ENCODE peak calls at places on chromosomes 3 and 15, in ten cellular contexts. One of them, this sample, is unnamed. For H3K4me1, the result is how much of the 10 kb centered on the place peaks cover.

GRCh38 chr3:90007786-90008499 is 900.5 kb downstream of the EPHA3 start:
- DNase-seq in neuronal stem cell: no peak
- DNase-seq in IMR-90: peak
- DNase-seq in heart left ventricle: peak
- DNase-seq in neural progenitor cell: no peak
- DNase-seq in CD8-positive, alpha-beta memory T cell: no peak
- DNase-seq in GM12878: no peak
- DNase-seq in Peyer's patch: no peak
- DNase-seq in upper lobe of right lung: no peak
- DNase-seq in foreskin keratinocyte: no peak
- DNase-seq in this sample: no peak

GRCh38 chr3:134232146-134232545 is 18.5 kb downstream of the RYK start:
- DNase-seq in neural progenitor cell: no peak
- DNase-seq in neuronal stem cell: no peak
- DNase-seq in upper lobe of right lung: no peak
- DNase-seq in IMR-90: peak
- DNase-seq in Peyer's patch: no peak
- DNase-seq in heart left ventricle: no peak
- DNase-seq in CD8-positive, alpha-beta memory T cell: no peak
- DNase-seq in foreskin keratinocyte: no peak
- DNase-seq in GM12878: no peak
- DNase-seq in this sample: no peak

GRCh38 chr3:116306720-116307119 is 138.6 kb downstream of the LSAMP start:
- DNase-seq in IMR-90: no peak
- DNase-seq in CD8-positive, alpha-beta memory T cell: no peak
- DNase-seq in neural progenitor cell: peak
- DNase-seq in heart left ventricle: no peak
- DNase-seq in neuronal stem cell: no peak
- DNase-seq in foreskin keratinocyte: no peak
- DNase-seq in upper lobe of right lung: no peak
- DNase-seq in GM12878: no peak
- DNase-seq in Peyer's patch: no peak
- DNase-seq in this sample: no peak

GRCh38 chr3:47732143-47732542 is 49.5 kb downstream of the SMARCC1 start:
- DNase-seq in Peyer's patch: no peak
- DNase-seq in heart left ventricle: no peak
- DNase-seq in neural progenitor cell: no peak
- DNase-seq in IMR-90: no peak
- DNase-seq in CD8-positive, alpha-beta memory T cell: no peak
- DNase-seq in foreskin keratinocyte: no peak
- DNase-seq in upper lobe of right lung: no peak
- DNase-seq in neuronal stem cell: no peak
- DNase-seq in GM12878: no peak
- DNase-seq in this sample: no peak

GRCh38 chr3:71771884-71772283 is 13.1 kb downstream of the PROK2 start:
- DNase-seq in IMR-90: no peak
- DNase-seq in CD8-positive, alpha-beta memory T cell: no peak
- DNase-seq in Peyer's patch: no peak
- DNase-seq in foreskin keratinocyte: no peak
- DNase-seq in heart left ventricle: no peak
- DNase-seq in GM12878: no peak
- DNase-seq in neural progenitor cell: no peak
- DNase-seq in upper lobe of right lung: no peak
- DNase-seq in neuronal stem cell: no peak
- DNase-seq in this sample: no peak

GRCh38 chr3:184581331-184582210 is 20.0 kb downstream of the EPHB3 start:
- DNase-seq in IMR-90: no peak
- DNase-seq in foreskin keratinocyte: no peak
- DNase-seq in CD8-positive, alpha-beta memory T cell: no peak
- DNase-seq in heart left ventricle: no peak
- DNase-seq in GM12878: no peak
- DNase-seq in neural progenitor cell: no peak
- DNase-seq in neuronal stem cell: no peak
- DNase-seq in Peyer's patch: no peak
- DNase-seq in upper lobe of right lung: no peak
- DNase-seq in this sample: no peak

GRCh38 chr3:60277376-60277800 is 973.9 kb downstream of the FHIT start:
- DNase-seq in heart left ventricle: no peak
- DNase-seq in neural progenitor cell: no peak
- DNase-seq in neuronal stem cell: no peak
- DNase-seq in CD8-positive, alpha-beta memory T cell: no peak
- DNase-seq in foreskin keratinocyte: no peak
- DNase-seq in GM12878: no peak
- DNase-seq in IMR-90: no peak
- DNase-seq in Peyer's patch: no peak
- DNase-seq in upper lobe of right lung: no peak
- DNase-seq in this sample: no peak

GRCh38 chr3:4532535-4533112 is 39.5 kb downstream of the ITPR1 start:
- DNase-seq in foreskin keratinocyte: no peak
- DNase-seq in Peyer's patch: no peak
- DNase-seq in heart left ventricle: no peak
- DNase-seq in upper lobe of right lung: no peak
- DNase-seq in CD8-positive, alpha-beta memory T cell: no peak
- DNase-seq in neural progenitor cell: peak
- DNase-seq in GM12878: no peak
- DNase-seq in IMR-90: no peak
- DNase-seq in neuronal stem cell: no peak
- DNase-seq in this sample: no peak

GRCh38 chr15:101536166-101536874 is 46.8 kb upstream of the PCSK6 start:
- DNase-seq in GM12878: no peak
- DNase-seq in Peyer's patch: no peak
- DNase-seq in foreskin keratinocyte: peak
- DNase-seq in neural progenitor cell: no peak
- DNase-seq in heart left ventricle: no peak
- DNase-seq in neuronal stem cell: no peak
- DNase-seq in upper lobe of right lung: no peak
- DNase-seq in CD8-positive, alpha-beta memory T cell: no peak
- DNase-seq in IMR-90: no peak
- DNase-seq in this sample: no peak

GRCh38 chr3:63863150-63864007 is at the start of the genes ATXN7 and THOC7:
- DNase-seq in neuronal stem cell: peak
- DNase-seq in CD8-positive, alpha-beta memory T cell: peak
- DNase-seq in upper lobe of right lung: peak
- DNase-seq in Peyer's patch: peak
- DNase-seq in heart left ventricle: peak
- DNase-seq in neural progenitor cell: peak
- DNase-seq in GM12878: no peak
- DNase-seq in IMR-90: peak
- DNase-seq in foreskin keratinocyte: peak
- DNase-seq in this sample: peak

GRCh38 chr3:63861306-63861705 is 2.3 kb downstream of the THOC7 start:
- DNase-seq in neural progenitor cell: no peak
- DNase-seq in heart left ventricle: no peak
- DNase-seq in upper lobe of right lung: no peak
- DNase-seq in Peyer's patch: no peak
- DNase-seq in neuronal stem cell: no peak
- DNase-seq in IMR-90: no peak
- DNase-seq in GM12878: no peak
- DNase-seq in CD8-positive, alpha-beta memory T cell: no peak
- DNase-seq in foreskin keratinocyte: no peak
- DNase-seq in this sample: no peak

GRCh38 chr3:63867225-63867624 is 3.6 kb downstream of the ATXN7 start:
- DNase-seq in GM12878: no peak
- DNase-seq in Peyer's patch: no peak
- DNase-seq in CD8-positive, alpha-beta memory T cell: no peak
- DNase-seq in foreskin keratinocyte: no peak
- DNase-seq in IMR-90: no peak
- DNase-seq in upper lobe of right lung: no peak
- DNase-seq in heart left ventricle: no peak
- DNase-seq in neuronal stem cell: no peak
- DNase-seq in neural progenitor cell: no peak
- DNase-seq in this sample: no peak

GRCh38 chr3:63864008-63864871 is 573 bp downstream of the ATXN7 start:
- DNase-seq in neuronal stem cell: no peak
- DNase-seq in foreskin keratinocyte: no peak
- DNase-seq in upper lobe of right lung: peak
- DNase-seq in neural progenitor cell: no peak
- DNase-seq in IMR-90: no peak
- DNase-seq in CD8-positive, alpha-beta memory T cell: peak
- DNase-seq in heart left ventricle: peak
- DNase-seq in GM12878: no peak
- DNase-seq in Peyer's patch: peak
- DNase-seq in this sample: peak

GRCh38 chr3:63862804-63863149 is 828 bp downstream of the THOC7 start:
- DNase-seq in upper lobe of right lung: no peak
- DNase-seq in neuronal stem cell: no peak
- DNase-seq in CD8-positive, alpha-beta memory T cell: no peak
- DNase-seq in Peyer's patch: no peak
- DNase-seq in IMR-90: no peak
- DNase-seq in neural progenitor cell: no peak
- DNase-seq in GM12878: no peak
- DNase-seq in heart left ventricle: no peak
- DNase-seq in foreskin keratinocyte: peak
- DNase-seq in this sample: no peak
- H3K27ac ChIP-seq in upper lobe of right lung: peak
- H3K27ac ChIP-seq in neuronal stem cell: no peak
- H3K27ac ChIP-seq in CD8-positive, alpha-beta memory T cell: peak
- H3K27ac ChIP-seq in Peyer's patch: peak
- H3K27ac ChIP-seq in IMR-90: peak
- H3K27ac ChIP-seq in neural progenitor cell: no peak
- H3K27ac ChIP-seq in GM12878: peak
- H3K27ac ChIP-seq in heart left ventricle: peak
- H3K27ac ChIP-seq in foreskin keratinocyte: peak
- H3K27ac ChIP-seq in this sample: peak

DNA sequence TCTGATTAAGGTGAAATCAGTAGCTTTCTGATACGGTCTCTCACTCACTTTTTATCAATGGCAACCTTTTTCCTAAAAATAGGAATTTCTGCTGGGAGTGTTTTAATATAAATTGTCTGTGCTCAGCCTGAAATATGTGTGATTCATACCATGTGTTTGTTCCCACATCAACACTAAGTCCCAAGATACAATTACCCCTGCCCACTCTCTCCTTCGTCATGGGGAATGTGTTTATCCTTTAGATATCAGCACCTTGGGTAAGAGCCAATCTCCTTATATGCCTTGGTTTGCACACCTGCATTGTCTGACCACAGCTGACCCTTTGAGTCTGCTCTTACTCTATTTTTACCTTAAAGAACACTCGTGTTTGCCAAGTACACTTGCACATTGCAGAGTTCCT is 356.4 kb downstream of the LPP start:
- DNase-seq in foreskin keratinocyte: no peak
- DNase-seq in Peyer's patch: no peak
- DNase-seq in GM12878: no peak
- DNase-seq in neural progenitor cell: no peak
- DNase-seq in IMR-90: peak
- DNase-seq in neuronal stem cell: no peak
- DNase-seq in upper lobe of right lung: no peak
- DNase-seq in CD8-positive, alpha-beta memory T cell: no peak
- DNase-seq in heart left ventricle: no peak
- DNase-seq in this sample: no peak
- H3K4me1 ChIP-seq in foreskin keratinocyte: under half
- H3K4me1 ChIP-seq in Peyer's patch: under half
- H3K4me1 ChIP-seq in GM12878: under half
- H3K4me1 ChIP-seq in neural progenitor cell: under half
- H3K4me1 ChIP-seq in IMR-90: under half
- H3K4me1 ChIP-seq in neuronal stem cell: under half
- H3K4me1 ChIP-seq in upper lobe of right lung: under half
- H3K4me1 ChIP-seq in CD8-positive, alpha-beta memory T cell: under half
- H3K4me1 ChIP-seq in heart left ventricle: under half
- H3K4me1 ChIP-seq in this sample: under half

GRCh38 chr15:51706931-51707608 is 25.8 kb downstream of the SCG3 start:
- DNase-seq in foreskin keratinocyte: no peak
- DNase-seq in neuronal stem cell: no peak
- DNase-seq in heart left ventricle: no peak
- DNase-seq in Peyer's patch: no peak
- DNase-seq in neural progenitor cell: no peak
- DNase-seq in IMR-90: no peak
- DNase-seq in CD8-positive, alpha-beta memory T cell: no peak
- DNase-seq in GM12878: no peak
- DNase-seq in upper lobe of right lung: no peak
- DNase-seq in this sample: no peak
- H3K27ac ChIP-seq in foreskin keratinocyte: no peak
- H3K27ac ChIP-seq in neuronal stem cell: no peak
- H3K27ac ChIP-seq in heart left ventricle: peak
- H3K27ac ChIP-seq in Peyer's patch: no peak
- H3K27ac ChIP-seq in neural progenitor cell: no peak
- H3K27ac ChIP-seq in IMR-90: no peak
- H3K27ac ChIP-seq in CD8-positive, alpha-beta memory T cell: no peak
- H3K27ac ChIP-seq in GM12878: no peak
- H3K27ac ChIP-seq in upper lobe of right lung: no peak
- H3K27ac ChIP-seq in this sample: no peak

DNA sequence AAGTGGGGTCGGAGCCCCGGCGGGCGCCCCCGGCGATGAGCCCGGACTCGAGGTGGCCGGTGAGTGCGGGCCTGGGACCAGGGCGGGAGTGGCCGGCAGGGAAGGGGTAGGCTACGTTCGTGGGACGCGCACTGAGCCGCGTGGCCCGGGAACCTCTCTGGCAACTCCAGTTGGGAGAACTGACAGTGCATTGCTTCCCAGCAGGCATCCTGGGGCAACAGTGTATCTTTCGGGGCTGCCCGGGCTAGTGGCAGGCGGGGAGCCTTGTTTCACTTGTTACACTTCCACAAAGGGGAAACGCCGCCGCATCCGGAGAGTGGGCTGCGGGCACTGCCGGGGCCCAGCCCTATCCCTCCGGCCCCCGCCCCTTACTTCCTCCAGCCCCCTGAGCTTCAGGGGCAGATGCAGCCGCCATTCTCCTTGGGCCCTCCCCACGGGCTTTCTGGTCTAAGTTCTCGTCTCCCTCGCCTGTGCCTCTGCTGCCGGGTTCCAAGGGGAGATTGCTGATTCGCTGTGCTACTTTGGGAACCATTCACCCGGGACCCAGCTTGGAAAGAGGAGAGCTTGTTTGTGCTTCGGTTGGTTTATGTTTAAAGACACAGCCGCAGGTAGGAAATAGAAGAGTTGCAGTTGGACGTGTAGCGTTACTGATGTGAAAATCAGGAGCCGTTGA is 681 bp downstream of the BRPF1 start:
- DNase-seq in IMR-90: no peak
- DNase-seq in neural progenitor cell: peak
- DNase-seq in neuronal stem cell: no peak
- DNase-seq in heart left ventricle: peak
- DNase-seq in Peyer's patch: peak
- DNase-seq in CD8-positive, alpha-beta memory T cell: peak
- DNase-seq in upper lobe of right lung: peak
- DNase-seq in GM12878: no peak
- DNase-seq in foreskin keratinocyte: no peak
- DNase-seq in this sample: peak
- H3K4me1 ChIP-seq in IMR-90: under half
- H3K4me1 ChIP-seq in neural progenitor cell: under half
- H3K4me1 ChIP-seq in neuronal stem cell: under half
- H3K4me1 ChIP-seq in heart left ventricle: under half
- H3K4me1 ChIP-seq in Peyer's patch: under half
- H3K4me1 ChIP-seq in CD8-positive, alpha-beta memory T cell: under half
- H3K4me1 ChIP-seq in upper lobe of right lung: under half
- H3K4me1 ChIP-seq in GM12878: under half
- H3K4me1 ChIP-seq in foreskin keratinocyte: under half
- H3K4me1 ChIP-seq in this sample: under half

GRCh38 chr15:73992594-73992898 is 451 bp upstream of the STOML1 start:
- DNase-seq in neural progenitor cell: no peak
- DNase-seq in upper lobe of right lung: no peak
- DNase-seq in IMR-90: no peak
- DNase-seq in Peyer's patch: no peak
- DNase-seq in heart left ventricle: no peak
- DNase-seq in neuronal stem cell: no peak
- DNase-seq in foreskin keratinocyte: no peak
- DNase-seq in GM12878: no peak
- DNase-seq in CD8-positive, alpha-beta memory T cell: no peak
- DNase-seq in this sample: no peak
- H3K27ac ChIP-seq in neural progenitor cell: no peak
- H3K27ac ChIP-seq in upper lobe of right lung: no peak
- H3K27ac ChIP-seq in IMR-90: peak
- H3K27ac ChIP-seq in Peyer's patch: no peak
- H3K27ac ChIP-seq in heart left ventricle: peak
- H3K27ac ChIP-seq in neuronal stem cell: no peak
- H3K27ac ChIP-seq in foreskin keratinocyte: no peak
- H3K27ac ChIP-seq in GM12878: peak
- H3K27ac ChIP-seq in CD8-positive, alpha-beta memory T cell: no peak
- H3K27ac ChIP-seq in this sample: peak